ENCODE peak calls at places on chromosomes 2 and 18, in eight cellular contexts. J is PC-3; W is SJCRH30; M is MM.1S; R is naive thymus-derived CD4-positive, alpha-beta T cell; Y is heart right ventricle; Q is SK-N-SH; C is prostate gland. D is an unnamed sample. For H3K4me1, H3K9me3 and H3K36me3, the result is how much of the 10 kb centered on the place peaks cover.

GRCh38 chr2:33110461-33110860 is 163.7 kb downstream of the LTBP1 start:
- DNase-seq in Q (no peak), Y (no peak), C (no peak), J (no peak), W (no peak), R (no peak), M (no peak), D (no peak)

GRCh38 chr2:224934542-224935188 is 107.6 kb downstream of the DOCK10 start:
- DNase-seq in Q (no peak), C (peak), J (peak), M (no peak), W (no peak), Y (no peak), R (no peak), D (peak)

GRCh38 chr18:10371165-10371564 is 83.3 kb upstream of the APCDD1 start:
- DNase-seq in W (no peak), C (no peak), Y (no peak), J (no peak), M (no peak), Q (no peak), R (no peak), D (no peak)

GRCh38 chr2:42169869-42170465 is 814 bp downstream of the EML4 start:
- DNase-seq in R (peak), J (no peak), Q (peak), C (no peak), M (peak), W (peak), Y (no peak), D (no peak)

GRCh38 chr2:161096336-161096735 is 63.9 kb upstream of the TANK start:
- DNase-seq in W (peak), C (no peak), M (no peak), J (no peak), R (no peak), Q (no peak), Y (no peak), D (no peak)

GRCh38 chr2:64402876-64403275 is 51.1 kb upstream of the LGALSL start:
- DNase-seq in M (no peak), W (peak), Q (no peak), J (peak), R (no peak), C (no peak), Y (no peak), D (no peak)

GRCh38 chr2:239960929-239961661 is 64.0 kb downstream of the NDUFA10 start:
- DNase-seq in Y (no peak), C (no peak), M (no peak), Q (peak), J (no peak), R (no peak), W (no peak), D (no peak)

GRCh38 chr2:20726913-20727312 is 60.0 kb downstream of the GDF7 start:
- DNase-seq in W (no peak), M (no peak), Q (no peak), J (no peak), C (no peak), Y (no peak), R (no peak), D (no peak)

GRCh38 chr2:158529379-158530110 is 72.8 kb downstream of the PKP4 start:
- DNase-seq in C (no peak), Q (no peak), W (no peak), J (peak), M (no peak), Y (no peak), R (no peak), D (no peak)

GRCh38 chr2:19809206-19809605 is 92.6 kb downstream of the TTC32 start:
- DNase-seq in Y (no peak), W (no peak), M (no peak), J (no peak), C (no peak), Q (no peak), R (no peak), D (no peak)

GRCh38 chr2:167177196-167177595 is 288.9 kb downstream of the XIRP2 start:
- DNase-seq in Q (no peak), C (no peak), J (no peak), W (no peak), M (no peak), R (no peak), Y (no peak), D (no peak)

DNA sequence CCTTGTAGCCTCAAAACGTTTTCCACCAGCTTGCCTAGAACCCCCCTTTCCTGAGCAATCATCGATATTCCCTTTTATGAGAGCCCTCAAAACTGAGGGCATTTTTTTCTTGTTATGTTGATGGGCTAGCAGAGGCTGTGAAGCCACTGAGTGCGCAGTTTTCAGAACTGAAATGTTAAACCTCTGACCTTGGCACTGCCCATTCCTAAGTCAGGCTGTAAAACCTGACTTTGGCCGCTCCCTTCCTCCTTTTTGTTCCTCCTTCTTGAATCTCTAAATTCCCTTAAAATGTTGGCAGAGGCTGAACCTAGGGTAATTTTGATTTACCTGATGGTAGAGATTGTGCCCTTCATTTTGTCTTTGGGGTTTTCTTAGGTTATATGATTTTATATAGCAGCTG is 334.2 kb downstream of the KIAA1328 start:
- DNase-seq in J (no peak), R (no peak), Q (no peak), W (no peak), Y (no peak), C (no peak), M (no peak), D (no peak)
- H3K4me1 ChIP-seq in J (under half), R (under half), Q (under half), W (under half), Y (under half), C (under half), M (under half), D (under half)

DNA sequence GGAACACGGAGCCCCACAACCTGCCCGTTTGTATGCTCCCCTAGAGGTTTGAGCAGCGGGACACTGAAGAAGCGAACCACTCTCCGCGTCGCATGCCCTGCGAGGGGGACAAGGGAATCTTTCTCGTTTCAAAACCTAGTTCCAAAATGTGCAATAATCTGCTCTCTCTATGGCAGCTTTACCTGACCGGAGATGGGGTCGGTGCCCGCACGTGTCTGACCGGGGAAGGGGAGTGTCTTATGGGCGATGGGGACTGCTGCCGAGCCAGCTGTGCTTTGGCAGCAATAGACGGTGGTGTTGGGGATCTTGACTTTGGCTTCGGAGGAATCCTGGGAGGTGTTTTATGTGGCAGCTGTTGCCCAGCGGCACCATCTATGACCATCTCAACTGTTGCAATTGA is 7.9 kb downstream of the TTN start:
- DNase-seq in C (no peak), Y (no peak), Q (no peak), W (no peak), M (no peak), R (no peak), J (no peak), D (no peak)
- H3K9me3 ChIP-seq in C (under half), Y (under half), Q (under half), W (under half), M (under half), R (under half), J (under half), D (under half)

DNA sequence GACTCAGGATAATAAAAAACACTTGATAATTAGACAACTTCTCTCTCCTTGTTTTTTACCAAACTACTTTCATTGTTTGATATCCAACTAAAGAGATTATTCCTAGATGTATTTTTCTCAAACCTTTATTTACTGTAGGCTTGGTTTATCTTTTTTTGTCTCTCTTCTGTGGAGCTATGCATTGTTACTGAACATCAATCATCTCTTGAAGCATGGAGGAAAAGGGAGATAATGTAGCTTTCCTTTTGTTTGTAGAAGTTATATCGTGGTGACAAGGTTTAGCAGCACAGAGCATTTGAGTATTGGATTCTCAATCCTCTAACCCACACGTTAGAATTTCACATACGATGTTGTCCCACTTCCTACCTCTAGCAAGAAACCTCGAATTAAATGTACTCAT is 41.7 kb downstream of the SMCHD1 start:
- DNase-seq in W (no peak), Y (no peak), C (no peak), J (no peak), M (no peak), R (no peak), Q (no peak), D (no peak)
- H3K36me3 ChIP-seq in W (half or more), Y (under half), C (under half), J (half or more), M (under half), R (under half), Q (half or more), D (half or more)

GRCh38 chr2:37786854-37787253 is 115.4 kb upstream of the CDC42EP3 start:
- DNase-seq in W (peak), M (no peak), Q (no peak), J (no peak), Y (no peak), R (no peak), C (peak), D (no peak)

GRCh38 chr2:37790462-37790861 is 119.0 kb upstream of the CDC42EP3 start:
- DNase-seq in J (peak), Q (no peak), C (no peak), Y (no peak), W (no peak), M (no peak), R (no peak), D (no peak)

GRCh38 chr2:37786153-37786809 is 114.8 kb upstream of the CDC42EP3 start:
- DNase-seq in M (no peak), J (peak), R (no peak), Y (no peak), C (no peak), W (peak), Q (no peak), D (no peak)

GRCh38 chr2:37789988-37790387 is 118.5 kb upstream of the CDC42EP3 start:
- DNase-seq in C (no peak), J (no peak), W (no peak), M (no peak), Q (no peak), R (no peak), Y (no peak), D (no peak)

DNA sequence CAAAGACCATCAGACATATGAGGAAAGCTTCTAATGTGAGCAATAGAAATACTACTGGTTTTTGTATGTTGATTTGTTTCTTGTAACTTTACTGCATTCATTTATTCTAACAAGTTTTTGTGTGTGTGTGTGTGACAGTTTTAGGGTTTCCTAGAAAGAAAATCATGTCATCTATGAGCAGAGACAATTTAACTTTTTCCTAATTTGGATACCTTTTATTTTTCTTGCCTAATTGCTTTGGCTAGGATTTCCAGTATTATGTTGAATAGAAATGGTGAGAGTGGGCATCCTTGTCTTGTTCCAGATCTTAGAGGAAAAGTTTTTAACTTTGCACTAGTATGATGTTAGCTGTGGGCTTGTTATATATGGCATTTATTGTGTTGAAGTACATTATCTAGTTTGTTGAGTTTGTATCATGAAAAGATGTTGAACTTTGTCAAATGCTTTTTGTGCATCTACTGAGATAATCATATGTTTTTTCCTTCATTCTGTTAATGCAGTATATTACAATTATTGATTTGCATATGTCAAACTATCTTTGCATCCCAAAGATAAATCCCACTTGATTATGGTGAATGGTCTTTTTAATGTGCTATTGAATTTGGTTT is 117.3 kb upstream of the CDC42EP3 start:
- DNase-seq in J (no peak), M (no peak), Q (no peak), Y (no peak), R (no peak), W (no peak), C (no peak), D (no peak)
- H3K4me1 ChIP-seq in J (under half), M (under half), Q (under half), Y (under half), R (under half), W (under half), C (under half), D (under half)

GRCh38 chr2:213524164-213524563 is 239.9 kb downstream of the SPAG16 start:
- DNase-seq in C (no peak), W (no peak), Y (no peak), R (no peak), J (no peak), M (no peak), Q (no peak), D (peak)
- H3K9me3 ChIP-seq in C (under half), W (under half), Y (under half), R (under half), J (under half), M (under half), Q (under half), D (under half)

GRCh38 chr2:71655498-71655897 is 202.1 kb downstream of the DYSF start:
- DNase-seq in W (no peak), R (no peak), M (no peak), Q (no peak), J (no peak), C (no peak), Y (no peak), D (no peak)

GRCh38 chr2:71662665-71663394 is 209.5 kb downstream of the DYSF start:
- DNase-seq in Q (no peak), Y (no peak), M (no peak), J (no peak), C (no peak), W (no peak), R (no peak), D (peak)

GRCh38 chr2:71659868-71660518 is 206.6 kb downstream of the DYSF start:
- DNase-seq in W (no peak), Q (no peak), J (no peak), M (no peak), Y (no peak), C (no peak), R (no peak), D (peak)

GRCh38 chr2:71661782-71662181 is 208.4 kb downstream of the DYSF start:
- DNase-seq in Q (no peak), J (no peak), R (no peak), C (no peak), Y (no peak), M (no peak), W (no peak), D (peak)

GRCh38 chr2:71658771-71659170 is 205.4 kb downstream of the DYSF start:
- DNase-seq in C (no peak), M (no peak), Q (no peak), J (no peak), W (no peak), Y (no peak), R (no peak), D (no peak)
- H3K36me3 ChIP-seq in C (under half), M (under half), Q (under half), J (under half), W (under half), Y (under half), R (under half), D (under half)

GRCh38 chr2:197425550-197425949 is 9.3 kb downstream of the SF3B1 start:
- DNase-seq in Q (no peak), W (no peak), R (no peak), Y (no peak), M (no peak), J (no peak), C (no peak), D (no peak)
- H3K4me1 ChIP-seq in Q (under half), W (under half), R (under half), Y (half or more), M (under half), J (under half), C (under half), D (under half)